ENCODE peak calls at places on chromosomes 2 and 18, in seven cellular contexts. One of them, this sample, is unnamed.

GRCh38 chr2:169073211-169073971 is 4.0 kb downstream of the DHRS9 start:
- DNase-seq in breast epithelium: no peak
- DNase-seq in body of pancreas: no peak
- DNase-seq in heart left ventricle: no peak
- DNase-seq in adrenal gland: no peak
- DNase-seq in gastrocnemius medialis: no peak
- DNase-seq in A549: no peak
- DNase-seq in this sample: no peak

GRCh38 chr2:7180641-7181370 is 263.6 kb downstream of the RNF144A start:
- DNase-seq in breast epithelium: no peak
- DNase-seq in body of pancreas: no peak
- DNase-seq in heart left ventricle: no peak
- DNase-seq in adrenal gland: peak; percentile 2
- DNase-seq in gastrocnemius medialis: no peak
- DNase-seq in A549: peak; percentile 47
- DNase-seq in this sample: no peak

GRCh38 chr2:210086292-210086691 is 83.9 kb downstream of the RPE start:
- DNase-seq in breast epithelium: no peak
- DNase-seq in body of pancreas: peak; percentile 9
- DNase-seq in heart left ventricle: no peak
- DNase-seq in adrenal gland: no peak
- DNase-seq in gastrocnemius medialis: no peak
- DNase-seq in A549: no peak
- DNase-seq in this sample: no peak

GRCh38 chr18:78632111-78632541 is 347.5 kb upstream of the SALL3 start:
- DNase-seq in breast epithelium: no peak
- DNase-seq in body of pancreas: no peak
- DNase-seq in heart left ventricle: no peak
- DNase-seq in adrenal gland: no peak
- DNase-seq in gastrocnemius medialis: no peak
- DNase-seq in A549: no peak
- DNase-seq in this sample: peak; percentile 59

GRCh38 chr2:23528171-23528570 is 143.2 kb downstream of the KLHL29 start:
- DNase-seq in breast epithelium: no peak
- DNase-seq in body of pancreas: no peak
- DNase-seq in heart left ventricle: no peak
- DNase-seq in adrenal gland: no peak
- DNase-seq in gastrocnemius medialis: no peak
- DNase-seq in A549: no peak
- DNase-seq in this sample: no peak

GRCh38 chr2:157809212-157809611 is 66.9 kb downstream of the ACVR1 start:
- DNase-seq in breast epithelium: no peak
- DNase-seq in body of pancreas: no peak
- DNase-seq in heart left ventricle: no peak
- DNase-seq in adrenal gland: no peak
- DNase-seq in gastrocnemius medialis: peak; percentile 24
- DNase-seq in A549: no peak
- DNase-seq in this sample: no peak

GRCh38 chr2:179675435-179675834 is 186.0 kb downstream of the ZNF385B start:
- DNase-seq in breast epithelium: no peak
- DNase-seq in body of pancreas: no peak
- DNase-seq in heart left ventricle: no peak
- DNase-seq in adrenal gland: no peak
- DNase-seq in gastrocnemius medialis: no peak
- DNase-seq in A549: no peak
- DNase-seq in this sample: no peak

GRCh38 chr18:25298853-25299274 is 53.1 kb downstream of the ZNF521 start:
- DNase-seq in breast epithelium: no peak
- DNase-seq in body of pancreas: peak; percentile 6
- DNase-seq in heart left ventricle: peak; percentile 71
- DNase-seq in adrenal gland: no peak
- DNase-seq in gastrocnemius medialis: peak; percentile 64
- DNase-seq in A549: no peak
- DNase-seq in this sample: no peak

GRCh38 chr2:60556998-60557955 is 3.8 kb upstream of the BCL11A start:
- DNase-seq in breast epithelium: no peak
- DNase-seq in body of pancreas: no peak
- DNase-seq in heart left ventricle: no peak
- DNase-seq in adrenal gland: no peak
- DNase-seq in gastrocnemius medialis: no peak
- DNase-seq in A549: no peak
- DNase-seq in this sample: no peak

DNA sequence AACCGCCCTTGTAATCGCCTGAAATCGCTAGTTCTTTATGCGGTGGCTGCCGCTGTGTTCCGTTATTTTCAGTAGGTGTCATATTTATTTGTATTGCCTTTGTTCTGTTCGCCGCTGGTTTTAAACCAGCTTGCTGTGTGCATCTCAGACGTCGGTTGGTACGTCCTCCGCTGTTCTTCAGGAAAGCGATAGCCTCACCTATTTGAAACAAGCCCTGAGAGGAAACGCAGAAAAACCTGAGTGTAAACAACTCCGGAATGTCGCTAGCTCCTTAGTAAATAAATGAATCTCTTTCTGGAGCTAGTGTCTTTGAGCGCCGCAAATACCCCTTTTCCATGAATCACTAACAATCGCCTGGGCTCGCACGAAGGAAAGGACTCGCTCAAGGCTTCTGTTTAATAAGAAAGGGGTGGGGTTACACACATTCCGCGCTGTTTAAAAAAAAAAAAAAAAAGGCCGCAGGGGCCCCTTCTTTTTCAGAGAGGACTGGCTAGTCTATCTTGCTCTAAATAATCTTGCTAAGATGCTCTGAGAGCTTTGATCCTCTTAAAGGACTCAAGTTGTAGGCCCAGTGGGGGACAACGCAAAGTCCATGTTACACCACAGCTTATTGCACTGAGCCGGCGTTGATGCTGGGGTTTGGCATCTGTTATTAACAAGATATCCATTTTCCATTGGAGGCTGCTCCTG is 3.0 kb downstream of the HOXD8 start:
- DNase-seq in breast epithelium: no peak
- DNase-seq in body of pancreas: no peak
- DNase-seq in heart left ventricle: no peak
- DNase-seq in adrenal gland: peak; percentile 10
- DNase-seq in gastrocnemius medialis: no peak
- DNase-seq in A549: no peak
- DNase-seq in this sample: no peak
- H3K4me3 ChIP-seq in breast epithelium: peak overlapping the region; percentile 73
- H3K4me3 ChIP-seq in body of pancreas: no peak overlapping the region
- H3K4me3 ChIP-seq in heart left ventricle: peak overlapping the region; percentile 33
- H3K4me3 ChIP-seq in adrenal gland: peak overlapping the region; percentile 78
- H3K4me3 ChIP-seq in gastrocnemius medialis: peak overlapping the region; percentile 23
- H3K4me3 ChIP-seq in A549: no peak overlapping the region
- H3K4me3 ChIP-seq in this sample: no peak overlapping the region

GRCh38 chr2:218257390-218257981 is 3.3 kb upstream of the GPBAR1 start:
- DNase-seq in breast epithelium: peak; percentile 7
- DNase-seq in body of pancreas: peak; percentile 64
- DNase-seq in heart left ventricle: no peak
- DNase-seq in adrenal gland: peak; percentile 64
- DNase-seq in gastrocnemius medialis: no peak
- DNase-seq in A549: no peak
- DNase-seq in this sample: peak; percentile 81
- TF ChIP-seq POLR2A in breast epithelium: no peak
- TF ChIP-seq POLR2A in body of pancreas: no peak
- TF ChIP-seq POLR2A in heart left ventricle: no peak
- TF ChIP-seq POLR2A in adrenal gland: no peak
- TF ChIP-seq POLR2A in gastrocnemius medialis: no peak
- TF ChIP-seq POLR2A in A549: no peak
- TF ChIP-seq POLR2A in this sample: no peak

DNA sequence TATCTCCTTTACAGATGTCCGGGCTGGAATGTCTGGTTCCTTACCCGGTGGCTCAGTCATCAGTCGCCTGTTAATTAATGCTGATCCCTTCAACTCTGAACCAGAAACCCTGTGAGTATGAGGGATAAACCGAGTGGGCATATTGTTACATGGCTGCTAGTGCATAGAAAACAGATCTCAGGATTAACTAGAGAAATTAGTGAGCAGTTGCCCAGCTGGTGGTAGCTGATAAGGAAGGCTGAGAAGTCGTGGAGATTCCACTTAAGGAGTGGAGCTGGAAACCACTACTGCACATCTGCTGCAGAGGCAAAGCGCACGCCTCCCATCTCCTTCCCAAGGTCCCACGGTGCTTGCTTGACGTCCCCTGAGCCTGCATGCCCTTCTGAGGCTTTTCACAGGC is 97.7 kb downstream of the DGKD start:
- DNase-seq in breast epithelium: no peak
- DNase-seq in body of pancreas: no peak
- DNase-seq in heart left ventricle: no peak
- DNase-seq in adrenal gland: no peak
- DNase-seq in gastrocnemius medialis: no peak
- DNase-seq in A549: no peak
- DNase-seq in this sample: no peak
- H3K4me3 ChIP-seq in breast epithelium: no peak overlapping the region
- H3K4me3 ChIP-seq in body of pancreas: no peak overlapping the region
- H3K4me3 ChIP-seq in heart left ventricle: no peak overlapping the region
- H3K4me3 ChIP-seq in adrenal gland: no peak overlapping the region
- H3K4me3 ChIP-seq in gastrocnemius medialis: no peak overlapping the region
- H3K4me3 ChIP-seq in A549: no peak overlapping the region
- H3K4me3 ChIP-seq in this sample: no peak overlapping the region

GRCh38 chr2:241357531-241357930 is 1.4 kb downstream of the FARP2 start:
- DNase-seq in breast epithelium: no peak
- DNase-seq in body of pancreas: no peak
- DNase-seq in heart left ventricle: no peak
- DNase-seq in adrenal gland: no peak
- DNase-seq in gastrocnemius medialis: no peak
- DNase-seq in A549: no peak
- DNase-seq in this sample: no peak

GRCh38 chr2:241356871-241357260 is 781 bp downstream of the FARP2 start:
- DNase-seq in breast epithelium: no peak
- DNase-seq in body of pancreas: no peak
- DNase-seq in heart left ventricle: no peak
- DNase-seq in adrenal gland: no peak
- DNase-seq in gastrocnemius medialis: no peak
- DNase-seq in A549: no peak
- DNase-seq in this sample: no peak

GRCh38 chr2:241358470-241358869 is 2.4 kb downstream of the FARP2 start:
- DNase-seq in breast epithelium: no peak
- DNase-seq in body of pancreas: no peak
- DNase-seq in heart left ventricle: no peak
- DNase-seq in adrenal gland: peak; percentile 19
- DNase-seq in gastrocnemius medialis: no peak
- DNase-seq in A549: no peak
- DNase-seq in this sample: no peak

GRCh38 chr2:241355983-241356870 is at the start of gene FARP2:
- DNase-seq in breast epithelium: peak; percentile 100
- DNase-seq in body of pancreas: peak; percentile 100
- DNase-seq in heart left ventricle: peak; percentile 100
- DNase-seq in adrenal gland: peak; percentile 100
- DNase-seq in gastrocnemius medialis: peak; percentile 99
- DNase-seq in A549: peak; percentile 89
- DNase-seq in this sample: peak; percentile 100

GRCh38 chr2:241359481-241360045 is 3.5 kb downstream of the FARP2 start:
- DNase-seq in breast epithelium: no peak
- DNase-seq in body of pancreas: no peak
- DNase-seq in heart left ventricle: no peak
- DNase-seq in adrenal gland: no peak
- DNase-seq in gastrocnemius medialis: no peak
- DNase-seq in A549: no peak
- DNase-seq in this sample: no peak
- TF ChIP-seq POLR2A in breast epithelium: no peak
- TF ChIP-seq POLR2A in body of pancreas: no peak
- TF ChIP-seq POLR2A in heart left ventricle: no peak
- TF ChIP-seq POLR2A in adrenal gland: no peak
- TF ChIP-seq POLR2A in gastrocnemius medialis: no peak
- TF ChIP-seq POLR2A in A549: no peak
- TF ChIP-seq POLR2A in this sample: no peak

GRCh38 chr18:906416-907170 is 1.9 kb downstream of the ADCYAP1 start:
- DNase-seq in breast epithelium: no peak
- DNase-seq in body of pancreas: no peak
- DNase-seq in heart left ventricle: no peak
- DNase-seq in adrenal gland: no peak
- DNase-seq in gastrocnemius medialis: no peak
- DNase-seq in A549: no peak
- DNase-seq in this sample: no peak

GRCh38 chr18:907171-907879 is 2.7 kb downstream of the ADCYAP1 start:
- DNase-seq in breast epithelium: no peak
- DNase-seq in body of pancreas: peak; percentile 19
- DNase-seq in heart left ventricle: no peak
- DNase-seq in adrenal gland: peak; percentile 18
- DNase-seq in gastrocnemius medialis: no peak
- DNase-seq in A549: no peak
- DNase-seq in this sample: no peak

GRCh38 chr18:905307-905947 is 756 bp downstream of the ADCYAP1 start:
- DNase-seq in breast epithelium: no peak
- DNase-seq in body of pancreas: no peak
- DNase-seq in heart left ventricle: no peak
- DNase-seq in adrenal gland: no peak
- DNase-seq in gastrocnemius medialis: no peak
- DNase-seq in A549: no peak
- DNase-seq in this sample: no peak

GRCh38 chr18:904135-905090 is at the start of gene ADCYAP1:
- DNase-seq in breast epithelium: no peak
- DNase-seq in body of pancreas: peak; percentile 8
- DNase-seq in heart left ventricle: peak; percentile 52
- DNase-seq in adrenal gland: no peak
- DNase-seq in gastrocnemius medialis: no peak
- DNase-seq in A549: no peak
- DNase-seq in this sample: no peak

DNA sequence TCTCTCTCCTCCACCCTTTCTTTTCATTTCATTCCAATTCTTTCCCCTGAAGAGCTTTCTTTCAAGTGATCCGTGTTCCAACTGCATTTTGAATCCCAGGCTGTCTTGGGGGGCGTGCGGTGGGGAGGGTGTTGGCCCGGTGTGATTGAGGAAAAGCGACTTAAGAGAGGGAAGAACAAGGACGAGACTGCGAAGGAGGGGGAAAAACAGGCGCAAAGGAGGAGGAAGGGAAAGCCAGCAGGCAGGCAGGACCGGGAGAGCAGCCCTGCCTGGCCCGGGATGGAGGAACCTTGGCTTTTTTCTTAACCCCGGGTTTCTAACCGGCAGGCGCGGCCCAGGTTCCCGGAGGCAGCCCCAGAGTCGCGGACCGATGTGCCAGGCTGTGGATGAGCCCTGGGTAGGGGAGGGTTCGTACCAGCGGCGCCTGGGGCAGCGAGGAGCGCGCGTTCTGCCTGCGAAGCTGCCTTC is 1.3 kb downstream of the ADCYAP1 start:
- DNase-seq in breast epithelium: no peak
- DNase-seq in body of pancreas: no peak
- DNase-seq in heart left ventricle: no peak
- DNase-seq in adrenal gland: no peak
- DNase-seq in gastrocnemius medialis: no peak
- DNase-seq in A549: no peak
- DNase-seq in this sample: no peak
- H3K4me3 ChIP-seq in breast epithelium: peak overlapping the region; percentile 61
- H3K4me3 ChIP-seq in body of pancreas: no peak overlapping the region
- H3K4me3 ChIP-seq in heart left ventricle: no peak overlapping the region
- H3K4me3 ChIP-seq in adrenal gland: peak overlapping the region; percentile 44
- H3K4me3 ChIP-seq in gastrocnemius medialis: no peak overlapping the region
- H3K4me3 ChIP-seq in A549: no peak overlapping the region
- H3K4me3 ChIP-seq in this sample: no peak overlapping the region

GRCh38 chr2:150485114-150485870 is 2.2 kb downstream of the RND3 start:
- DNase-seq in breast epithelium: peak; percentile 89
- DNase-seq in body of pancreas: peak; percentile 85
- DNase-seq in heart left ventricle: peak; percentile 89
- DNase-seq in adrenal gland: peak; percentile 81
- DNase-seq in gastrocnemius medialis: peak; percentile 22
- DNase-seq in A549: peak; percentile 41
- DNase-seq in this sample: peak; percentile 85
- TF ChIP-seq POLR2A in breast epithelium: peak; percentile 46
- TF ChIP-seq POLR2A in body of pancreas: peak; percentile 76
- TF ChIP-seq POLR2A in heart left ventricle: no peak
- TF ChIP-seq POLR2A in adrenal gland: peak; percentile 60
- TF ChIP-seq POLR2A in gastrocnemius medialis: no peak
- TF ChIP-seq POLR2A in A549: peak; percentile 7
- TF ChIP-seq POLR2A in this sample: no peak